ENCODE peak calls at places on chromosome 14, in four cellular contexts. N is lower leg skin, A is Peyer's patch, J is tibial nerve. P is an unnamed sample.

GRCh38 chr14:68563256-68564131 is 229.4 kb downstream of the ZFP36L1 start:
- DNase-seq in N (no peak), A (no peak), J (no peak), P (no peak)

GRCh38 chr14:31930493-31931225 is 146.4 kb upstream of the ARHGAP5 start:
- DNase-seq in N (no peak), A (no peak), J (no peak), P (no peak)

GRCh38 chr14:101219896-101220703 is 316.6 kb upstream of the RTL1 start:
- DNase-seq in N (no peak), A (no peak), J (no peak), P (no peak)

GRCh38 chr14:78606111-78606510 is 435.9 kb downstream of the NRXN3 start:
- DNase-seq in N (no peak), A (no peak), J (no peak), P (no peak)

GRCh38 chr14:66137076-66137475 is 349.1 kb upstream of the CCDC196 start:
- DNase-seq in N (no peak), A (no peak), J (no peak), P (no peak)

GRCh38 chr14:95523051-95523817 is 6.8 kb upstream of the SYNE3 start:
- DNase-seq in N (no peak), A (no peak), J (no peak), P (no peak)

GRCh38 chr14:103385994-103386491 is 828 bp downstream of the MARK3 start:
- DNase-seq in N (no peak), A (peak; percentile 70), J (peak; percentile 30), P (no peak)

GRCh38 chr14:91968280-91968679 is 20.8 kb upstream of the FBLN5 start:
- DNase-seq in N (no peak), A (no peak), J (no peak), P (no peak)

GRCh38 chr14:92564361-92565039 is 50.9 kb downstream of the RIN3 start:
- DNase-seq in N (no peak), A (no peak), J (no peak), P (no peak)

GRCh38 chr14:31897581-31898186 is 179.4 kb upstream of the ARHGAP5 start:
- DNase-seq in N (no peak), A (no peak), J (no peak), P (no peak)

GRCh38 chr14:103537175-103537990 is 8.4 kb downstream of the TRMT61A start:
- DNase-seq in N (no peak), A (no peak), J (no peak), P (no peak)

GRCh38 chr14:71142375-71143038 is 235.2 kb downstream of the PCNX1 start:
- DNase-seq in N (no peak), A (no peak), J (no peak), P (no peak)

GRCh38 chr14:25911831-25912230 is 686.0 kb downstream of the NOVA1 start:
- DNase-seq in N (no peak), A (no peak), J (no peak), P (no peak)

GRCh38 chr14:106327234-106327633 is 800.9 kb downstream of the TMEM121 start:
- DNase-seq in N (no peak), A (no peak), J (no peak), P (no peak)
- TF ChIP-seq CTCF in N (no peak), A (no peak), J (no peak), P (no peak)

GRCh38 chr14:106277503-106277902 is 751.1 kb downstream of the TMEM121 start:
- DNase-seq in N (no peak), A (no peak), J (no peak), P (no peak)
- TF ChIP-seq CTCF in N (no peak), A (peak; percentile 27), J (no peak), P (peak; percentile 25)

DNA sequence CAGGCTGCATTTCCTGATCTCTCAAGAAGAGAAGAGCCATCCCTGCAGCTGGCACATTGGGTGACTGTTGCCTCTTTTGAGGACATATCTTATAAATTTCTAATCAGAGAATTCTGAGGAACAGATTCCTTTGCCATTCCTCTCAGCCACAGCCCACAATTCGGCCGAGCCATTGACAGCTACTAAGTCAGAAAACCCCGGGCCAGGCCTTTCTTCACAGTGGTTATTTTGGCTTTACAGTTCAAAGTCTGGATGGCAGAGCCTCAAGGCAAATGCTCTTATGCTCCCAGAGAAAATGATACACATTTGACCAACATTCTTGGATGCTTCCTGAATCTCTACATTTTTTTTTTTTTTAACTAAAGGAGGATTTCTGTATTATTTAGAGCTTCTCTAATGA is 138.4 kb upstream of the FRMD6 start:
- DNase-seq in N (no peak), A (no peak), J (no peak), P (no peak)
- TF ChIP-seq CTCF in N (no peak), A (no peak), J (no peak), P (no peak)

GRCh38 chr14:50855558-50855957 is 16.3 kb upstream of the ABHD12B start:
- DNase-seq in N (no peak), A (no peak), J (no peak), P (no peak)
- TF ChIP-seq CTCF in N (no peak), A (no peak), J (no peak), P (no peak)

GRCh38 chr14:45558183-45558582 is 305.2 kb upstream of the MIS18BP1 start:
- DNase-seq in N (no peak), A (no peak), J (no peak), P (no peak)

GRCh38 chr14:45559626-45560025 is 306.6 kb upstream of the MIS18BP1 start:
- DNase-seq in N (no peak), A (no peak), J (no peak), P (no peak)
- TF ChIP-seq CTCF in N (no peak), A (no peak), J (no peak), P (no peak)

GRCh38 chr14:99276482-99276881 is 4.5 kb upstream of the BCL11B start:
- DNase-seq in N (no peak), A (no peak), J (no peak), P (no peak)

GRCh38 chr14:99273025-99273723 is 1.2 kb upstream of the BCL11B start:
- DNase-seq in N (peak; percentile 60), A (peak; percentile 79), J (no peak), P (no peak)

GRCh38 chr14:99275222-99275584 is 3.2 kb upstream of the BCL11B start:
- DNase-seq in N (no peak), A (no peak), J (no peak), P (no peak)

GRCh38 chr14:99273724-99274345 is 1.8 kb upstream of the BCL11B start:
- DNase-seq in N (no peak), A (peak; percentile 75), J (no peak), P (no peak)

GRCh38 chr14:99274346-99275221 is 2.6 kb upstream of the BCL11B start:
- DNase-seq in N (peak; percentile 84), A (peak; percentile 87), J (peak; percentile 22), P (peak; percentile 72)
- TF ChIP-seq CTCF in N (no peak), A (peak; percentile 39), J (peak; percentile 43), P (peak; percentile 80)

DNA sequence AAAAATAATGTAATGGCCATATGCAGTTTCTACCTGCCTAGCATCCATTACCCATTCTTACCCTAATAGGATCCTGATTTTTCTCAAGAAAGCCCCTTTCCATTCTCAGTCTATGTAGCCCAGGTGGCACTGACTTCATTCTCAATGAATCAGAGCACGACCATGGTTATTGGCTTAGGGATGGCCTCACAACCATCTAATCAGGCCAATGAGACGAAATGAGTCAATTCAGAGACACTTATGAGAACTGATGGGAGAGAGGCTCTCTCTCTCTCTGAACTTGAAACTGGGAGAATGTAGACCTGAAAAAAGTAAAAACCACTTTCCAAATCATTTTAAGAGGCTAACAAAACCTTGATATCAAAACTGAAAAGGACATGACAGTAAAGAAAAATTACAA is 45.3 kb upstream of the OXA1L start:
- DNase-seq in N (no peak), A (no peak), J (no peak), P (no peak)
- TF ChIP-seq CTCF in N (no peak), A (no peak), J (no peak), P (no peak)